ENCODE peak calls at places on chromosomes 3 and 15, in six cellular contexts. B, M, S, E, F and Y are unnamed samples.

GRCh38 chr15:63363292-63363691 is 18.4 kb downstream of the CA12 start:
- DNase-seq in B (no peak), M (no peak), S (no peak), E (no peak), F (no peak), Y (no peak)

GRCh38 chr15:62849316-62850129 is 193.0 kb upstream of the TPM1 start:
- DNase-seq in B (no peak), M (no peak), S (peak), E (no peak), F (no peak), Y (no peak)

GRCh38 chr3:149494022-149494758 is 19.7 kb downstream of the TM4SF4 start:
- DNase-seq in B (peak), M (peak), S (peak), E (no peak), F (peak), Y (peak)

GRCh38 chr15:55742927-55743614 is at the start of gene PRTG:
- DNase-seq in B (peak), M (peak), S (peak), E (peak), F (peak), Y (peak)

GRCh38 chr15:58447244-58448010 is 15.6 kb downstream of the LIPC start:
- DNase-seq in B (no peak), M (peak), S (peak), E (no peak), F (no peak), Y (peak)

GRCh38 chr3:147411235-147411607 is 2.1 kb downstream of the ZIC1 start:
- DNase-seq in B (no peak), M (no peak), S (no peak), E (no peak), F (no peak), Y (no peak)

GRCh38 chr3:172749201-172749965 is 1.1 kb upstream of the ECT2 start:
- DNase-seq in B (peak), M (no peak), S (peak), E (no peak), F (peak), Y (peak)

GRCh38 chr3:138856799-138857198 is 22.1 kb upstream of the PIK3CB start:
- DNase-seq in B (no peak), M (no peak), S (no peak), E (no peak), F (no peak), Y (no peak)

GRCh38 chr3:52892625-52893311 is 4.6 kb downstream of the STIMATE start:
- DNase-seq in B (no peak), M (no peak), S (no peak), E (no peak), F (no peak), Y (peak)

DNA sequence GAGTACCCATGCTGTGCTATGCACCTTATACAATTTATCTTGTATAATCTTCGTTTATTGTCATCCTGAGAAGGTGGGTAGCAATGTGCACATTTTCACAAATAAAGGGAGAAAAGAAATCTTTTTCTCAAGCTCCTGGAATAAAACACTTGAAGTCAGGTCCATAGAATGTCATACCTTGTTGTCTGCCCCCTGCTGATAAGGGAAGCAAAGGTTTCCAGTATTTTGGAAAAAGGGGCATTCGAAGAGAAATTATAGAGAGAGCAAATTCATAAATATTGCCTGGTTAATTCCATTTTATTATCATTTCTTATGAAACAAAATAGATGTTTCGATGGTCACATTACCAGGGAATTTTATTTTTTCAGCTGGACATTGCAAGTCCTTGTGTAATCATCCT is 277.8 kb downstream of the RAP2B start:
- DNase-seq in B (peak), M (no peak), S (no peak), E (no peak), F (no peak), Y (no peak)
- TF ChIP-seq CTCF in B (no peak), M (peak), S (peak), E (no peak), F (no peak), Y (no peak)

GRCh38 chr15:66215811-66216210 is 37.7 kb downstream of the MEGF11 start:
- DNase-seq in B (no peak), M (no peak), S (no peak), E (no peak), F (no peak), Y (no peak)
- H3K4me3 ChIP-seq in B (no peak), M (no peak), S (no peak), E (no peak), F (no peak), Y (no peak)

GRCh38 chr15:87477759-87478687 is 778.5 kb downstream of the NTRK3 start:
- DNase-seq in B (no peak), M (peak), S (peak), E (no peak), F (peak), Y (peak)
- TF ChIP-seq CTCF in B (no peak), M (no peak), S (peak), E (no peak), F (no peak), Y (peak)

DNA sequence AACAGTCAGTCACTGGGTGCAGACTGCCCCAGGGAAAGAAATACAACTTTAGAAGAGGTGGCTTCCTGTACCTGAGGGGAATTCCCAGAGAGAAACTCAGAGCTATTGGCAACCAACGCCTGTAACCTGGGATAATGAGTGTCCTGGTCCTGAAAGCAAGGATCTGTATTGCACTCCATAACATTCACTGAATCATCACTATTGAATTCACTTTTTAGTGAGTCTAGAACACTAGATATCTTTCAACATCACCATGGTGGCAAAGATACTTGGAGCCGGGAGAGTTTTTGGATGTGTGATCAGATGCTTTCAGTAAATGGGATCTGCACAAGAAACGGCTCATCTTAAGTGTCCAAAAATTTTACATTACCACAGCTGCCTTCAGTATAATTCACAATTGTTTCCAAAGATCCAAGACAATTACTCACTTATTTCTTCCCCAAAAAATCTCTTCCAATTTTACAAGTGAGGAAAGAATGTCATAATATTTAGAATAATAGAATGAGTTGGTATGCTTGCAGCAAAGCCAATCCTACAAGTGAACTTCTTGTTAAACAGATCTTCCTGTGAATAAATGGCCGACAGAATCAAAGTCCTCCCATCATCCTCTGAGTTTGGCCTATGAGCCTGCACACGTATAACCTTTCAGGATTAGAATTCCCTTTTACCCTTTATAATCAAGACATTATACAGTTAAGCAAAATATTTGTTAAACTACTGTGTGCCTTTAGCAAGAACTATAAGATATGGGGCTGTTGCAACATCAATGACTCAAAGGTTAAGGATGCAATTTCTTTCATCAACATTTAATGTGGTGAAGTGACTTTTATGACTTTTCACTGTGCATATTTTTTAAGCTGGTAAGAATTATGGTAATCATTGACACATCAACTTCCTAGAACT is 243.3 kb upstream of the COL8A1 start:
- DNase-seq in B (no peak), M (no peak), S (peak), E (no peak), F (no peak), Y (peak)
- H3K4me3 ChIP-seq in B (no peak), M (no peak), S (no peak), E (no peak), F (no peak), Y (no peak)

GRCh38 chr3:186782542-186783069 is 771 bp upstream of the EIF4A2 start:
- DNase-seq in B (peak), M (no peak), S (no peak), E (no peak), F (no peak), Y (no peak)

GRCh38 chr3:186784820-186785516 is 1.6 kb downstream of the EIF4A2 start:
- DNase-seq in B (no peak), M (no peak), S (no peak), E (no peak), F (no peak), Y (no peak)

GRCh38 chr3:186783731-186784515 is 546 bp downstream of the EIF4A2 start:
- DNase-seq in B (peak), M (peak), S (peak), E (peak), F (peak), Y (peak)

GRCh38 chr3:186785517-186786018 is 2.2 kb downstream of the EIF4A2 start:
- DNase-seq in B (no peak), M (no peak), S (no peak), E (no peak), F (no peak), Y (peak)

DNA sequence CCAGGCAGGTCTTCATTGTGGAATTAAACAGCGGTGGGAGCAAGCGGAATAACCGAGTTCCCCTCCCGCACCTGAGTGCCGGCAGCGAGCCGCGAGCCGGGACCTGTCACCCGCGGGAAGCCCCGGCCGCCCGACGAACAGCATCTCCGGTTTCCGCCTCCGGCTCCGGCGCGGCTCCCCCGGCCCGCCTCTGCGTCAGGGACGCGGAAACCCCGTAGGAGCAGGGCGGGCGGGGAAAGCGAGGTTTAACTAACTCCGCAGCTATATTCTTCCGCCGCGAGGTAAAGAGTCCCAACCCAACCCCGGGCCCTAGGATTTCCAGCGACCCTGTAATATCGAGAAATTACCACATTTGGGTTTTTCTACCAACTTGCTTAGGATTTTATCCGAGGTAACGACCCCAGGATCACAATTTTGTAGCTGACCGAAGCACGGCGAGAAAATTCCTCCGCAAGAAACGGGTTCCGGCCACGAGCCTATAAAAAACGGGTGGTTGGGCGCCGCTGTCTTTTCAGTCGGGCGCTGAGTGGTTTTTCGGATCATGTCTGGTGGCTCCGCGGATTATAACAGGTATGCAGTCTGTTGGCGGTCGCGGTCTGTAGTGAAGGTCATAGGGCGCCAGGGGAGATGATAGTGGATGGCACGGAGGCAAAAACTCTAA is at the start of gene EIF4A2:
- DNase-seq in B (peak), M (peak), S (peak), E (peak), F (peak), Y (peak)
- TF ChIP-seq CTCF in B (no peak), M (no peak), S (no peak), E (no peak), F (no peak), Y (no peak)

GRCh38 chr15:73996939-73997338 is 2.4 kb downstream of the PML start:
- DNase-seq in B (no peak), M (no peak), S (no peak), E (no peak), F (peak), Y (peak)
- H3K4me3 ChIP-seq in B (no peak), M (no peak), S (peak), E (peak), F (peak), Y (peak)